ENCODE peak calls at places on chromosome 21, in eight cellular contexts. V is fibroblast of the aortic adventitia, Q is HL-60, W is COR-L47, J is H54, U is neural progenitor cell, M is GM03348, G is LHCN-M2. F is an unnamed sample.

GRCh38 chr21:16124397-16125130 is 394.8 kb downstream of the USP25 start:
- DNase-seq in V (peak), M (peak), U (no peak), W (no peak), G (peak), J (no peak), Q (no peak), F (no peak)

GRCh38 chr21:44258056-44258725 is 3.5 kb downstream of the DNMT3L start:
- DNase-seq in G (no peak), U (no peak), V (no peak), J (no peak), W (no peak), Q (no peak), M (no peak), F (no peak)

GRCh38 chr21:31180256-31181088 is 142.2 kb upstream of the KRTAP19-8 start:
- DNase-seq in M (peak), J (peak), U (peak), W (no peak), V (peak), G (peak), Q (no peak), F (no peak)

GRCh38 chr21:27067226-27067625 is 100.3 kb upstream of the ADAMTS5 start:
- DNase-seq in G (peak), W (no peak), M (no peak), J (no peak), V (no peak), U (no peak), Q (no peak), F (no peak)

GRCh38 chr21:33058468-33059318 is 11.2 kb upstream of the OLIG1 start:
- DNase-seq in J (no peak), M (no peak), Q (no peak), W (no peak), V (no peak), G (no peak), U (no peak), F (no peak)

GRCh38 chr21:46156678-46157077 is 1.3 kb upstream of the FTCD start:
- DNase-seq in W (no peak), G (no peak), U (no peak), Q (no peak), V (no peak), M (no peak), J (no peak), F (no peak)

GRCh38 chr21:43934116-43934515 is 69.1 kb downstream of the AGPAT3 start:
- DNase-seq in J (no peak), V (no peak), Q (no peak), G (no peak), U (no peak), W (no peak), M (no peak), F (no peak)

GRCh38 chr21:38295997-38296764 is 39.4 kb downstream of the KCNJ15 start:
- DNase-seq in V (no peak), J (no peak), Q (no peak), W (no peak), G (peak), U (no peak), M (peak), F (peak)

GRCh38 chr21:37530901-37531351 is 164.4 kb downstream of the DYRK1A start:
- DNase-seq in W (no peak), U (peak), V (no peak), Q (no peak), G (no peak), J (no peak), M (no peak), F (no peak)

GRCh38 chr21:42534361-42534900 is 20.8 kb downstream of the SLC37A1 start:
- DNase-seq in Q (peak), M (no peak), U (no peak), G (no peak), W (no peak), V (no peak), J (no peak), F (no peak)

GRCh38 chr21:23936991-23937390 is 1670.3 kb downstream of the MRPL39 start:
- DNase-seq in M (no peak), W (no peak), V (no peak), G (no peak), J (no peak), U (no peak), Q (no peak), F (no peak)

GRCh38 chr21:41537356-41537755 is 29.4 kb upstream of the TMPRSS2 start:
- DNase-seq in J (no peak), Q (no peak), M (no peak), W (no peak), G (no peak), V (no peak), U (no peak), F (no peak)

GRCh38 chr21:44428281-44428942 is 26.9 kb upstream of the LRRC3 start:
- DNase-seq in J (peak), Q (peak), U (no peak), V (no peak), M (no peak), G (peak), W (no peak), F (peak)

GRCh38 chr21:15853126-15853525 is 123.3 kb downstream of the USP25 start:
- DNase-seq in G (no peak), W (no peak), U (no peak), Q (no peak), J (no peak), M (no peak), V (no peak), F (no peak)

GRCh38 chr21:39556176-39556575 is 56.6 kb upstream of the B3GALT5 start:
- DNase-seq in J (no peak), Q (no peak), U (peak), V (no peak), W (peak), G (no peak), M (no peak), F (no peak)

GRCh38 chr21:43893536-43894205 is 28.6 kb downstream of the AGPAT3 start:
- DNase-seq in U (no peak), G (no peak), J (no peak), M (no peak), W (no peak), Q (no peak), V (peak), F (no peak)

GRCh38 chr21:41511858-41512257 is 3.9 kb upstream of the TMPRSS2 start:
- DNase-seq in W (no peak), V (no peak), U (no peak), M (no peak), Q (no peak), G (no peak), J (no peak), F (no peak)

GRCh38 chr21:46344219-46344915 is 20.4 kb downstream of the PCNT start:
- DNase-seq in U (no peak), G (no peak), W (no peak), Q (no peak), M (no peak), V (no peak), J (no peak), F (no peak)

GRCh38 chr21:38811257-38811656 is 5.5 kb downstream of the ETS2 start:
- DNase-seq in G (no peak), Q (no peak), W (no peak), J (peak), M (peak), V (peak), U (no peak), F (no peak)

GRCh38 chr21:46661211-46661625 is 25.7 kb downstream of the PRMT2 start:
- DNase-seq in W (no peak), V (peak), M (peak), G (peak), U (peak), J (no peak), Q (peak), F (peak)

GRCh38 chr21:41139275-41139674 is 28.7 kb upstream of the BACE2 start:
- DNase-seq in U (no peak), W (no peak), M (no peak), G (no peak), J (no peak), V (no peak), Q (no peak), F (no peak)

GRCh38 chr21:14451520-14451919 is 68.6 kb upstream of the HSPA13 start:
- DNase-seq in V (no peak), W (no peak), J (no peak), U (no peak), M (no peak), Q (no peak), G (no peak), F (no peak)

GRCh38 chr21:38751379-38752050 is 54.2 kb upstream of the ETS2 start:
- DNase-seq in Q (peak), V (peak), W (no peak), G (no peak), J (no peak), M (no peak), U (no peak), F (no peak)

GRCh38 chr21:42107881-42108553 is 36.9 kb downstream of the UMODL1 start:
- DNase-seq in M (peak), U (peak), W (peak), J (peak), Q (peak), V (peak), G (peak), F (peak)

GRCh38 chr21:33386222-33386784 is 16.9 kb upstream of the IFNGR2 start:
- DNase-seq in M (no peak), V (no peak), G (no peak), J (no peak), W (no peak), Q (no peak), U (peak), F (peak)